ENCODE peak calls at places on chromosomes 1 and 21, in six cellular contexts. H, B, X, Z, N and I are unnamed samples.

GRCh38 chr1:94334156-94334555 is 84.0 kb upstream of the ABCD3 start:
- DNase-seq in H (no peak), B (no peak), X (no peak), Z (no peak), N (no peak), I (no peak)

GRCh38 chr1:156062189-156062588 is 1.2 kb downstream of the RAB25 start:
- DNase-seq in H (no peak), B (no peak), X (no peak), Z (no peak), N (no peak), I (no peak)

GRCh38 chr1:29282924-29283803 is 46.8 kb downstream of the PTPRU start:
- DNase-seq in H (peak; percentile 98), B (peak; percentile 99), X (peak; percentile 74), Z (peak; percentile 73), N (no peak), I (peak; percentile 97)

GRCh38 chr1:27438621-27439061 is 46.2 kb downstream of the GPR3 start:
- DNase-seq in H (no peak), B (no peak), X (no peak), Z (no peak), N (no peak), I (no peak)

GRCh38 chr1:37473431-37474050 is 839 bp upstream of the ZC3H12A start:
- DNase-seq in H (no peak), B (peak; percentile 75), X (no peak), Z (peak; percentile 62), N (no peak), I (no peak)

GRCh38 chr21:46570119-46570518 is 34.8 kb downstream of the S100B start:
- DNase-seq in H (no peak), B (no peak), X (no peak), Z (no peak), N (no peak), I (no peak)

GRCh38 chr1:230303069-230303468 is 123.1 kb downstream of the PGBD5 start:
- DNase-seq in H (no peak), B (no peak), X (no peak), Z (no peak), N (no peak), I (no peak)

GRCh38 chr1:37342736-37343135 is 131.6 kb upstream of the ZC3H12A start:
- DNase-seq in H (no peak), B (no peak), X (no peak), Z (no peak), N (no peak), I (no peak)

GRCh38 chr1:80349218-80349617 is 1342.7 kb upstream of the ADGRL4 start:
- DNase-seq in H (peak; percentile 9), B (no peak), X (no peak), Z (no peak), N (no peak), I (peak; percentile 1)

GRCh38 chr1:74584185-74584584 is 71.8 kb upstream of the LRRC53 start:
- DNase-seq in H (no peak), B (no peak), X (no peak), Z (no peak), N (no peak), I (no peak)

GRCh38 chr21:36706951-36707762 is 8.2 kb downstream of the SIM2 start:
- DNase-seq in H (no peak), B (no peak), X (no peak), Z (peak; percentile 57), N (no peak), I (no peak)

GRCh38 chr1:111852216-111852615 is 96.5 kb downstream of the DDX20 start:
- DNase-seq in H (no peak), B (no peak), X (no peak), Z (no peak), N (no peak), I (no peak)

GRCh38 chr21:21436012-21436545 is 437.9 kb downstream of the NCAM2 start:
- DNase-seq in H (no peak), B (no peak), X (no peak), Z (no peak), N (no peak), I (no peak)

GRCh38 chr1:72936151-72936740 is 653.9 kb upstream of the NEGR1 start:
- DNase-seq in H (no peak), B (no peak), X (no peak), Z (no peak), N (no peak), I (no peak)

GRCh38 chr1:108590947-108591346 is 31.0 kb downstream of the EEIG2 start:
- DNase-seq in H (no peak), B (no peak), X (no peak), Z (no peak), N (no peak), I (no peak)

GRCh38 chr1:60746278-60746761 is 336.0 kb upstream of the NFIA start:
- DNase-seq in H (no peak), B (no peak), X (no peak), Z (peak; percentile 70), N (no peak), I (no peak)

GRCh38 chr1:85200367-85200869 is 398 bp downstream of the SYDE2 start:
- DNase-seq in H (no peak), B (no peak), X (no peak), Z (no peak), N (no peak), I (no peak)

GRCh38 chr1:84387480-84388163 is 10.7 kb upstream of the DNASE2B start:
- DNase-seq in H (no peak), B (peak; percentile 34), X (no peak), Z (no peak), N (no peak), I (no peak)

GRCh38 chr1:147243228-147243685 is 773 bp downstream of the CHD1L start:
- DNase-seq in H (no peak), B (peak; percentile 48), X (no peak), Z (peak; percentile 65), N (no peak), I (no peak)

DNA sequence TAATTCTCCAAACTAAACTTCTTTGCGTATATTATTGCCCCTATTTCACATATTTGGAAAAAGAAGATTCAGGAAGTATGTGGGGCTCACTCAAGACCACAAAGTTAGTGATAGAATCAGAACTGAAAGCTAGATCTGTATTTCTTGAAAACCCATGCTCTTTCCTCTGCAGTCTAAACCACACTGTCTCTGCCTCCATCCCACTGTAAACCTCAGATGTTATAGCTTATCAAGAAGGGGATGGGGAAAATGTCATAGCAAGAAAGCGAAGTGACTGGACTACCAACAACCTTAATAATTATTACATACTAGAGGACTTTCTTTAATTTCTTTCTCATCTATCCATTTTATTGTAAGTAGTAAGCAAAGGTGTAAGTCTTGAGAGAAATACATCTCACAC is 257.7 kb upstream of the SGIP1 start:
- DNase-seq in H (no peak), B (no peak), X (no peak), Z (no peak), N (peak; percentile 57), I (no peak)
- TF ChIP-seq JUND in H (no peak), B (no peak), X (no peak), Z (no peak), N (peak; percentile 25), I (no peak)

DNA sequence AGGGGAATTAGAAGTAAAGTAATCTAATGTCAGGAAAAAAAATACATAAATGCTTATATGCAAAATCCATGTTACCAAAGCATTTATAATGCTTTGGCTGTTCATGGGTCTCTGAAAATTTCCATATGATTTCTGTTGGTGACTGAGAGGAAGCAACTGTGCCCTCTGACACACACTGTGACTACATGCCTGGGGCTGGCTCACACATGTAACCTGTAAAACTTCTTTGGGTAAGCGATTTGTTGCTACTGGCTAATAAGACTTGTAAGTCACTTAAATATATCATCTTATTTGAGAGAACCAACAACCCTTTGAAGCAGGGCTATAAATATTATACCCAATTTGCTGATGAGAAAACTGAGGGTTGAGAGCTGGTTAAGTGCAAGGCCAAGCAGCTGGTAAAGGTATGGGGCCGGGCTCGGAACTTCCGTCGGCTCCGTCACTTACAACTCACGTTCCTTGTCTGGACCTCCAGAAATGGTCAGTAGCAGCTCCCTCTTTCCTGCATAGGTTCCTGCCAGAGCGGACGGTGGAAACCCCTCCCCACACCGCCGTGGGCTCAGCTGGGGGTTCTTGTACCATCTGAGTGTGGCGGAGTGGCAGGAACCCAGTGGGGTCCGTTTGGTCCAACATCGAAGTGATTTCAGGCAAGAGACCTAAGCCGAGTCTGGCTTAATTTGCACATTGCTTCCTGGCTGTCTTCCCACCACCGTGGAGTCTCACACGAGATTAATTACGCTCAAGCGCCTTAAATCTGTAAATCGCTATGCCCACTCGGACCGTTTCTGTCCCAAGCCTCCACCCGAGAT is 714 bp downstream of the DFFA start:
- DNase-seq in H (no peak), B (no peak), X (no peak), Z (peak; percentile 44), N (no peak), I (no peak)
- TF ChIP-seq JUND in H (no peak), B (no peak), X (no peak), Z (no peak), N (no peak), I (no peak)

DNA sequence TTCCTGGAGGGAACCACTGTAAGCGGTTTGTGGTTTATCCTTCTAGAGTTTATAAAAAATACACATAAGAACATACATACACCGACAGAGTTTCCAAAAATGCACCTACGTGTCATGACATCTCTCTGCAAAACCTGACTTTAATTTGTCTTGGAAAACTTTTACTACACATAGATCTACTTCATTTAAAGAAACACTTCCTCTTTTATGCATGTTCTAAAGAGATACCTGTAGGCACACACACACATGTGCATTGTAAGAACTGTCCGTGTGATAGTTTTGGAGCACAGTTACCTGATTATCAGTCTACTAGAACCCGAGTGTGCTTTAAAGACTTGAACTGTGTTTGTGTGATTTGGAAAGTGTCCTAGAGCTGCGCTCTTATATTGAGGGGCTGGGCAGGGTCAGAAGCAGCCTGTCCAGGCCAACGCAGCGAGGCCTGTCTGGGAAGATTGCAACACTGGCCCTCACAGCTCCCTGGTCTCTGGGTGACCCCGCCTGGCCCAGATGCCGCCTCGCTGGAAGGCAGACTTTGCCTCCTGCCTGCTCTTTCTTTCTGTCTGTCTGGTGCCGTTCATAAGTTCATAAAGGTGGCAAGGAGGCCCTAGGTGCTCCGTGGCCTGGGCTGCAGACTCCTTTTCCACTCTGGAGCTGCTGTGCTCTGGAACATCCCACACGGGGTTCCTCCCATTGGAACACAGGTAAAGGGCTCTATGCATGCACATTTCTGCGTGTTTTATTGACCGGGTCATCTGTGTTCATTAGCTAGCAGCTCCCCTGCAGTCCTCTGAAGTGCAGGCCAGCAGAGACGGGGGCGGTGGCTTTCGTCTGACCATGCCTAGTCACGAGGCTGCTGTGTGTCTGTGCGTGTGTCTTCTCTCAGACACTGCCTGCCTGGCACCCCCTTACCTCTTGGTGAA is 46.3 kb downstream of the AGPAT3 start:
- DNase-seq in H (no peak), B (no peak), X (no peak), Z (no peak), N (no peak), I (no peak)
- TF ChIP-seq JUND in H (no peak), B (no peak), X (no peak), Z (no peak), N (no peak), I (no peak)

GRCh38 chr1:81999364-81999763 is 198.6 kb downstream of the ADGRL2 start:
- DNase-seq in H (no peak), B (no peak), X (no peak), Z (no peak), N (no peak), I (no peak)

GRCh38 chr1:82000221-82000620 is 199.5 kb downstream of the ADGRL2 start:
- DNase-seq in H (no peak), B (no peak), X (no peak), Z (no peak), N (no peak), I (no peak)

GRCh38 chr1:82001345-82001744 is 200.6 kb downstream of the ADGRL2 start:
- DNase-seq in H (no peak), B (no peak), X (no peak), Z (no peak), N (no peak), I (no peak)

DNA sequence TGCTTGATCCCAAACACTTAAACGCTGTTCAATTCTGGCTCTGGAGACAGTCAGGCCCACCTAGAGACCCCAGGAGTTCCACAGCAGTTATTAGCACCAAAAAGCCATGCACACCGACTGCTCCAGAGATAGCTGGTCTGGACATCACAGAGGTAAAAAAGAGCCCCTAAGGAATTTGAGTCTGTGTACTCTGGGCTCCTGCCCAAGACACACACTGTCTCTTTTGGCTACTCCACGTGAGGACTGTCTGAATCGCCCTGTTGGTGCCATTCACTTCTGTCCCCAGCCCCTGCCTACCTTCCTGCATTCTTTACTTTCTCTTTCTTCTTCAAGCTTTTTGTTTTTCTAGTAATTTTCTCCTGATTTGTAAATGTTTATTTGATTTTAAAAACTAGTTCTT is 197.4 kb downstream of the ADGRL2 start:
- DNase-seq in H (no peak), B (no peak), X (no peak), Z (no peak), N (no peak), I (no peak)
- TF ChIP-seq JUND in H (no peak), B (no peak), X (no peak), Z (no peak), N (no peak), I (no peak)